ENCODE peak calls at places on chromosomes 7 and 10, in five cellular contexts. D is iris pigment epithelial cell, C is mucosa of gallbladder, M is NT2/D1, R is H7. T is an unnamed sample.

GRCh38 chr10:83332695-83333094 is 806.6 kb upstream of the GHITM start:
- DNase-seq in D (no peak), C (no peak), M (no peak), R (no peak), T (no peak)

GRCh38 chr7:32043688-32044087 is 26.5 kb downstream of the PDE1C start:
- DNase-seq in D (peak; percentile 38), C (no peak), M (no peak), R (no peak), T (no peak)

GRCh38 chr7:51019231-51019844 is 236.6 kb upstream of the GRB10 start:
- DNase-seq in D (peak; percentile 93), C (no peak), M (no peak), R (peak; percentile 20), T (no peak)

GRCh38 chr7:27176962-27177794 is 3.1 kb upstream of the HOXA10 start:
- DNase-seq in D (no peak), C (no peak), M (no peak), R (peak; percentile 49), T (no peak)

GRCh38 chr7:16962986-16963385 is 81.2 kb upstream of the AGR3 start:
- DNase-seq in D (peak; percentile 37), C (no peak), M (no peak), R (no peak), T (no peak)

GRCh38 chr10:67327626-67328535 is 368.1 kb downstream of the CTNNA3 start:
- DNase-seq in D (no peak), C (no peak), M (no peak), R (no peak), T (no peak)

GRCh38 chr10:63765126-63765525 is 243.9 kb downstream of the REEP3 start:
- DNase-seq in D (no peak), C (no peak), M (no peak), R (no peak), T (no peak)

GRCh38 chr7:1757601-1758000 is 87.5 kb downstream of the ELFN1 start:
- DNase-seq in D (no peak), C (no peak), M (no peak), R (peak; percentile 33), T (no peak)

GRCh38 chr7:93350338-93350737 is 118.2 kb downstream of the VPS50 start:
- DNase-seq in D (no peak), C (no peak), M (no peak), R (no peak), T (no peak)

GRCh38 chr7:142752376-142753225 is 3.3 kb downstream of the PRSS1 start:
- DNase-seq in D (no peak), C (no peak), M (no peak), R (no peak), T (no peak)

GRCh38 chr10:106816318-106817085 is 348.0 kb downstream of the SORCS1 start:
- DNase-seq in D (no peak), C (no peak), M (no peak), R (no peak), T (no peak)

GRCh38 chr7:148914208-148914777 is 30.2 kb upstream of the EZH2 start:
- DNase-seq in D (peak; percentile 85), C (no peak), M (no peak), R (no peak), T (no peak)

GRCh38 chr7:117990834-117991233 is 117.6 kb upstream of the CTTNBP2 start:
- DNase-seq in D (no peak), C (no peak), M (no peak), R (no peak), T (no peak)

T was measured in activated T-helper 1 cell treated with Interleukin-2 at 50 U/mL for 16 hours.